ENCODE peak calls at places on chromosomes 7 and 10, in five cellular contexts. One of them, this sample, is unnamed.

GRCh38 chr7:135684134-135684533 is 21.8 kb downstream of the STMP1 start:
- DNase-seq in fibroblast of mammary gland: no peak
- DNase-seq in hepatocyte: no peak
- DNase-seq in ovary: no peak
- DNase-seq in transverse colon: no peak
- DNase-seq in this sample: no peak

GRCh38 chr7:1059200-1060091 is 15.1 kb downstream of the GPR146 start:
- DNase-seq in ovary: no peak
- DNase-seq in fibroblast of mammary gland: peak
- DNase-seq in transverse colon: peak
- DNase-seq in hepatocyte: peak
- DNase-seq in this sample: peak

GRCh38 chr10:43120948-43121290 is 17.3 kb upstream of the CSGALNACT2 start:
- DNase-seq in hepatocyte: no peak
- DNase-seq in ovary: peak
- DNase-seq in fibroblast of mammary gland: no peak
- DNase-seq in transverse colon: peak
- DNase-seq in this sample: no peak

GRCh38 chr10:14366760-14367159 is 36.0 kb upstream of the FRMD4A start:
- DNase-seq in ovary: no peak
- DNase-seq in transverse colon: no peak
- DNase-seq in hepatocyte: no peak
- DNase-seq in fibroblast of mammary gland: no peak
- DNase-seq in this sample: no peak

GRCh38 chr7:75772081-75773077 is at the start of gene CCL26:
- DNase-seq in transverse colon: peak
- DNase-seq in ovary: peak
- DNase-seq in fibroblast of mammary gland: peak
- DNase-seq in hepatocyte: no peak
- DNase-seq in this sample: peak

GRCh38 chr10:6579904-6580278 is at the start of gene PRKCQ:
- DNase-seq in hepatocyte: no peak
- DNase-seq in transverse colon: peak
- DNase-seq in ovary: peak
- DNase-seq in fibroblast of mammary gland: no peak
- DNase-seq in this sample: peak

GRCh38 chr10:102227050-102227449 is 951 bp downstream of the ELOVL3 start:
- DNase-seq in hepatocyte: no peak
- DNase-seq in transverse colon: no peak
- DNase-seq in ovary: no peak
- DNase-seq in fibroblast of mammary gland: peak
- DNase-seq in this sample: peak

GRCh38 chr10:4431114-4431862 is 394.7 kb upstream of the AKR1E2 start:
- DNase-seq in ovary: no peak
- DNase-seq in hepatocyte: no peak
- DNase-seq in transverse colon: no peak
- DNase-seq in fibroblast of mammary gland: peak
- DNase-seq in this sample: peak

GRCh38 chr10:21134645-21135395 is 237.7 kb upstream of the NEBL start:
- DNase-seq in transverse colon: no peak
- DNase-seq in hepatocyte: peak
- DNase-seq in ovary: no peak
- DNase-seq in fibroblast of mammary gland: peak
- DNase-seq in this sample: peak

GRCh38 chr7:30315589-30315988 is 31.2 kb downstream of the ZNRF2 start:
- DNase-seq in fibroblast of mammary gland: no peak
- DNase-seq in hepatocyte: no peak
- DNase-seq in transverse colon: no peak
- DNase-seq in ovary: no peak
- DNase-seq in this sample: no peak

GRCh38 chr10:4301296-4301695 is 516.3 kb upstream of the KLF6 start:
- DNase-seq in fibroblast of mammary gland: peak
- DNase-seq in hepatocyte: no peak
- DNase-seq in ovary: no peak
- DNase-seq in transverse colon: no peak
- DNase-seq in this sample: peak

GRCh38 chr10:7311256-7312178 is 99.3 kb downstream of the SFMBT2 start:
- DNase-seq in transverse colon: no peak
- DNase-seq in fibroblast of mammary gland: peak
- DNase-seq in ovary: no peak
- DNase-seq in hepatocyte: peak
- DNase-seq in this sample: peak

GRCh38 chr10:71382757-71383156 is 14.0 kb upstream of the CDH23 start:
- DNase-seq in fibroblast of mammary gland: peak
- DNase-seq in transverse colon: no peak
- DNase-seq in ovary: no peak
- DNase-seq in hepatocyte: no peak
- DNase-seq in this sample: no peak

GRCh38 chr7:137760111-137760510 is 86.7 kb downstream of the DGKI start:
- DNase-seq in hepatocyte: peak
- DNase-seq in ovary: no peak
- DNase-seq in fibroblast of mammary gland: no peak
- DNase-seq in transverse colon: no peak
- DNase-seq in this sample: no peak

GRCh38 chr7:117673367-117673766 is 193.5 kb downstream of the CFTR start:
- DNase-seq in fibroblast of mammary gland: no peak
- DNase-seq in ovary: no peak
- DNase-seq in hepatocyte: peak
- DNase-seq in transverse colon: peak
- DNase-seq in this sample: peak

GRCh38 chr10:31702954-31703353 is 225.7 kb downstream of the ARHGAP12 start:
- DNase-seq in hepatocyte: no peak
- DNase-seq in transverse colon: no peak
- DNase-seq in fibroblast of mammary gland: no peak
- DNase-seq in ovary: no peak
- DNase-seq in this sample: no peak

GRCh38 chr7:55248526-55248925 is 116.6 kb upstream of the LANCL2 start:
- DNase-seq in ovary: no peak
- DNase-seq in transverse colon: no peak
- DNase-seq in hepatocyte: no peak
- DNase-seq in fibroblast of mammary gland: no peak
- DNase-seq in this sample: no peak

GRCh38 chr7:149868638-149869290 is 5.0 kb upstream of the ATP6V0E2 start:
- DNase-seq in fibroblast of mammary gland: no peak
- DNase-seq in ovary: no peak
- DNase-seq in hepatocyte: no peak
- DNase-seq in transverse colon: no peak
- DNase-seq in this sample: no peak

GRCh38 chr7:9600974-9601373 is 1167.6 kb downstream of the NXPH1 start:
- DNase-seq in fibroblast of mammary gland: no peak
- DNase-seq in hepatocyte: no peak
- DNase-seq in transverse colon: no peak
- DNase-seq in ovary: no peak
- DNase-seq in this sample: no peak

GRCh38 chr7:101125989-101126650 is 784 bp upstream of the SERPINE1 start:
- DNase-seq in fibroblast of mammary gland: peak
- DNase-seq in transverse colon: peak
- DNase-seq in ovary: peak
- DNase-seq in hepatocyte: peak
- DNase-seq in this sample: peak

GRCh38 chr10:30747633-30748032 is 118.1 kb upstream of the LYZL2 start:
- DNase-seq in hepatocyte: peak
- DNase-seq in fibroblast of mammary gland: peak
- DNase-seq in transverse colon: no peak
- DNase-seq in ovary: no peak
- DNase-seq in this sample: peak

GRCh38 chr7:27784399-27785053 is 44.6 kb downstream of the TAX1BP1 start:
- DNase-seq in hepatocyte: peak
- DNase-seq in ovary: no peak
- DNase-seq in fibroblast of mammary gland: peak
- DNase-seq in transverse colon: no peak
- DNase-seq in this sample: peak

GRCh38 chr10:78764846-78765430 is 303.8 kb upstream of the ZMIZ1 start:
- DNase-seq in transverse colon: no peak
- DNase-seq in hepatocyte: no peak
- DNase-seq in fibroblast of mammary gland: no peak
- DNase-seq in ovary: no peak
- DNase-seq in this sample: no peak

GRCh38 chr7:112416127-112416526 is 34.1 kb upstream of the IFRD1 start:
- DNase-seq in fibroblast of mammary gland: peak
- DNase-seq in hepatocyte: no peak
- DNase-seq in ovary: no peak
- DNase-seq in transverse colon: no peak
- DNase-seq in this sample: no peak

GRCh38 chr10:46321770-46322169 is 35.0 kb downstream of the ANTXRL start:
- DNase-seq in ovary: no peak
- DNase-seq in transverse colon: no peak
- DNase-seq in hepatocyte: no peak
- DNase-seq in fibroblast of mammary gland: no peak
- DNase-seq in this sample: no peak

GRCh38 chr7:35570926-35571325 is 124.0 kb downstream of the HERPUD2 start:
- DNase-seq in ovary: no peak
- DNase-seq in hepatocyte: no peak
- DNase-seq in transverse colon: no peak
- DNase-seq in fibroblast of mammary gland: no peak
- DNase-seq in this sample: peak

DNA sequence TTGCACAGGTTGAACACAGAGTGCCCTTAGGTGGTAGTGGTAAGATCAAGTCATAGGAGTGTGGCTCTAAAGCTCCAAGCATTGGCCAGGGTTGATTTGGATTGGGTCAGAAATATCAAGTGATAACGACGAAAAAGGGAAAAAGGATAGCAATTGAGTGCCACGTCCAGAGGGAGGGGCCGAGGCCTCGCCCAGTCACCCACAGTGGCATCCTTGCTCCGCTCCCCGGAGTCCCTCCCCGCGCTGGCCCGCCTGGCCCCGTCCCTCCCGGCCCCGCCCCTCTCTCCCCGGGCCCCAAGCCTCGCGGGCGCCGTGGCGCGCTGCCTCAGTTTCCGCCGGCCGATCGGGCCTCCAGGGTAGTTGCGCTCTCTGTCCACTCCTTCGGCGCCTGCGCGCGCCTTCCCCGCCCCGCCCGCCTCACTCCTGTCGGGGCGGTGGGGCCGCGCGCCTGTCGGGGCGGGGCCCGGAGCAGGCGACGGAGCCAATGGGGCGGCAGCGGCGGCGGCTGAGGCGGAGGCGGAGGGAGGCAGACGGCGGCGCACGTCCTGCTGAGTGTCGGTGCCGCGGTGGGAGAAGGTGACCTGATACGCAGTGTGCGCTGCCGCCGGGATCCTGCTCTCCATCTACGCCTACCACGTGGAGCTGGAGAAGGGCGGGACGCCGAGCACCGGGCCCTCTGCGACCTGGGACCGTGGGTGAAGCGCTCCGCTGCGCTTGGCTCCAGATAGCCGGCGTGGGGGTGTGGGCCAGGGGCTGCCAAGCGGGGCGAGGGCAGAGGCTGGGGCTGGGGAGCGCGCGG is 209.1 kb upstream of the ZNF722 start:
- DNase-seq in transverse colon: no peak
- DNase-seq in ovary: no peak
- DNase-seq in fibroblast of mammary gland: peak
- DNase-seq in hepatocyte: no peak
- DNase-seq in this sample: no peak
- H3K4me3 ChIP-seq in transverse colon: no peak
- H3K4me3 ChIP-seq in ovary: no peak
- H3K4me3 ChIP-seq in fibroblast of mammary gland: peak
- H3K4me3 ChIP-seq in hepatocyte: no peak
- H3K4me3 ChIP-seq in this sample: no peak

GRCh38 chr10:1069680-1070079 is 13.5 kb downstream of the WDR37 start:
- DNase-seq in hepatocyte: no peak
- DNase-seq in fibroblast of mammary gland: no peak
- DNase-seq in transverse colon: no peak
- DNase-seq in ovary: no peak
- DNase-seq in this sample: no peak

GRCh38 chr10:1074063-1074747 is 18.0 kb downstream of the WDR37 start:
- DNase-seq in fibroblast of mammary gland: no peak
- DNase-seq in ovary: no peak
- DNase-seq in transverse colon: no peak
- DNase-seq in hepatocyte: no peak
- DNase-seq in this sample: no peak

GRCh38 chr10:1070939-1071338 is 14.8 kb downstream of the WDR37 start:
- DNase-seq in transverse colon: no peak
- DNase-seq in ovary: no peak
- DNase-seq in hepatocyte: no peak
- DNase-seq in fibroblast of mammary gland: peak
- DNase-seq in this sample: peak

GRCh38 chr10:1078668-1079067 is 22.5 kb downstream of the WDR37 start:
- DNase-seq in hepatocyte: no peak
- DNase-seq in transverse colon: no peak
- DNase-seq in ovary: no peak
- DNase-seq in fibroblast of mammary gland: no peak
- DNase-seq in this sample: no peak

GRCh38 chr10:1074748-1075358 is 18.7 kb downstream of the WDR37 start:
- DNase-seq in fibroblast of mammary gland: no peak
- DNase-seq in hepatocyte: no peak
- DNase-seq in transverse colon: no peak
- DNase-seq in ovary: no peak
- DNase-seq in this sample: peak
- TF ChIP-seq CTCF in fibroblast of mammary gland: peak
- TF ChIP-seq CTCF in hepatocyte: peak
- TF ChIP-seq CTCF in transverse colon: no peak
- TF ChIP-seq CTCF in ovary: no peak
- TF ChIP-seq CTCF in this sample: peak

GRCh38 chr7:95317546-95317945 is 6.8 kb downstream of the PON1 start:
- DNase-seq in hepatocyte: no peak
- DNase-seq in ovary: no peak
- DNase-seq in fibroblast of mammary gland: no peak
- DNase-seq in transverse colon: no peak
- DNase-seq in this sample: no peak
- H3K4me3 ChIP-seq in hepatocyte: no peak
- H3K4me3 ChIP-seq in ovary: no peak
- H3K4me3 ChIP-seq in fibroblast of mammary gland: no peak
- H3K4me3 ChIP-seq in transverse colon: no peak
- H3K4me3 ChIP-seq in this sample: no peak

GRCh38 chr10:35005868-35006267 is 84.3 kb downstream of the CUL2 start:
- DNase-seq in transverse colon: no peak
- DNase-seq in hepatocyte: no peak
- DNase-seq in fibroblast of mammary gland: peak
- DNase-seq in ovary: no peak
- DNase-seq in this sample: peak

GRCh38 chr10:35007858-35008301 is 82.3 kb downstream of the CUL2 start:
- DNase-seq in fibroblast of mammary gland: no peak
- DNase-seq in hepatocyte: no peak
- DNase-seq in ovary: no peak
- DNase-seq in transverse colon: no peak
- DNase-seq in this sample: no peak

GRCh38 chr10:35003906-35004305 is 86.2 kb downstream of the CUL2 start:
- DNase-seq in transverse colon: no peak
- DNase-seq in hepatocyte: no peak
- DNase-seq in fibroblast of mammary gland: no peak
- DNase-seq in ovary: no peak
- DNase-seq in this sample: no peak

GRCh38 chr10:35004651-35005050 is 85.5 kb downstream of the CUL2 start:
- DNase-seq in ovary: no peak
- DNase-seq in hepatocyte: no peak
- DNase-seq in transverse colon: no peak
- DNase-seq in fibroblast of mammary gland: no peak
- DNase-seq in this sample: no peak

DNA sequence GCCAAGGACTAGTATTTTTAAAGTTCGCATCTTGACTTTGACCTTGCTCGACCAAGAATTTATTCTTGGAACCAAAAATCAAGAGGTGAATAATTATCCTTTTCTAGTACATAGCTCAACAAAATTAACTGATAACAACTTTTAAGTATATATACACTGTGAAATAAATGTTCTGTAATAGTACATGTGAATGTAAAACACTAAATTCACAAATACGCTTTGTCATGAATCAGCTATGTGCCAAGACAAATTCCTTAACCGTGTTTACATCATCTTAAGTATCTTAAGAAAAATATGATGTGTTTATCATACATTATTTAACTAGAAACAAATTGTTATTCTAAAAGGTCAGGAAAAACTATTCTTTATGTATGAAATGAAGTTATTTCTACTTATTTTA is 83.3 kb downstream of the CUL2 start:
- DNase-seq in ovary: no peak
- DNase-seq in hepatocyte: no peak
- DNase-seq in transverse colon: no peak
- DNase-seq in fibroblast of mammary gland: peak
- DNase-seq in this sample: peak
- TF ChIP-seq CTCF in ovary: no peak
- TF ChIP-seq CTCF in hepatocyte: no peak
- TF ChIP-seq CTCF in transverse colon: no peak
- TF ChIP-seq CTCF in fibroblast of mammary gland: no peak
- TF ChIP-seq CTCF in this sample: no peak

This sample was measured in epithelial cell of esophagus.